ENCODE peak calls at places on chromosomes 6 and 20, in ten cellular contexts. R is activated B cell treated with CpG ODN at 0.5 μM for 24 hours, D is neural progenitor cell, I is cardiac fibroblast, J is stomach, F is tibial artery, Q is mesothelial cell of epicardium, N is GM12865, S is tibial nerve, O is pancreas. H is an unnamed sample.

GRCh38 chr6:143014764-143015163 is 45.9 kb upstream of the AIG1 start:
- DNase-seq in R (no peak), D (no peak), I (no peak), J (no peak), F (no peak), Q (no peak), N (no peak), S (no peak), O (no peak), H (no peak)

GRCh38 chr6:21208114-21208795 is 385.3 kb upstream of the SOX4 start:
- DNase-seq in R (no peak), D (no peak), I (no peak), J (no peak), F (no peak), Q (no peak), N (peak), S (no peak), O (no peak), H (no peak)

GRCh38 chr6:170162011-170162770 is 128.7 kb downstream of the DLL1 start:
- DNase-seq in R (no peak), D (no peak), I (no peak), J (no peak), F (no peak), Q (no peak), N (no peak), S (no peak), O (no peak), H (no peak)

GRCh38 chr20:29408034-29408695 is 1849.3 kb upstream of the DEFB115 start:
- DNase-seq in R (no peak), D (no peak), I (no peak), J (no peak), F (no peak), Q (no peak), N (no peak), S (no peak), O (no peak), H (no peak)

GRCh38 chr20:44720617-44720993 is 5.4 kb downstream of the CCN5 start:
- DNase-seq in R (no peak), D (no peak), I (peak), J (no peak), F (peak), Q (no peak), N (no peak), S (no peak), O (no peak), H (no peak)

GRCh38 chr6:129663531-129663930 is 46.4 kb downstream of the ARHGAP18 start:
- DNase-seq in R (no peak), D (no peak), I (no peak), J (no peak), F (no peak), Q (no peak), N (no peak), S (no peak), O (no peak), H (no peak)

GRCh38 chr6:119894801-119895200 is 545.2 kb upstream of the MAN1A1 start:
- DNase-seq in R (no peak), D (no peak), I (no peak), J (no peak), F (no peak), Q (no peak), N (no peak), S (no peak), O (no peak), H (no peak)

GRCh38 chr6:121666809-121667208 is 231.4 kb downstream of the GJA1 start:
- DNase-seq in R (no peak), D (no peak), I (peak), J (no peak), F (no peak), Q (no peak), N (no peak), S (no peak), O (no peak), H (no peak)

GRCh38 chr6:147604373-147604772 is 95.9 kb downstream of the SAMD5 start:
- DNase-seq in R (no peak), D (no peak), I (peak), J (no peak), F (no peak), Q (no peak), N (no peak), S (no peak), O (no peak), H (no peak)

GRCh38 chr20:34538671-34539123 is 19.8 kb upstream of the MAP1LC3A start:
- DNase-seq in R (peak), D (peak), I (peak), J (peak), F (peak), Q (no peak), N (peak), S (no peak), O (peak), H (peak)

GRCh38 chr6:88573971-88574370 is 389.4 kb downstream of the RNGTT start:
- DNase-seq in R (no peak), D (peak), I (no peak), J (no peak), F (no peak), Q (no peak), N (no peak), S (no peak), O (no peak), H (no peak)

GRCh38 chr6:98124176-98124575 is 710.2 kb upstream of the POU3F2 start:
- DNase-seq in R (no peak), D (no peak), I (no peak), J (no peak), F (no peak), Q (no peak), N (no peak), S (no peak), O (no peak), H (no peak)

GRCh38 chr6:40640591-40641293 is 53.6 kb upstream of the LRFN2 start:
- DNase-seq in R (no peak), D (no peak), I (no peak), J (no peak), F (no peak), Q (no peak), N (no peak), S (peak), O (no peak), H (no peak)

GRCh38 chr20:16027710-16028109 is 545.5 kb downstream of the KIF16B start:
- DNase-seq in R (no peak), D (peak), I (no peak), J (no peak), F (no peak), Q (no peak), N (no peak), S (no peak), O (no peak), H (no peak)

GRCh38 chr6:683742-684440 is 9.0 kb downstream of the EXOC2 start:
- DNase-seq in R (no peak), D (peak), I (peak), J (no peak), F (no peak), Q (no peak), N (no peak), S (no peak), O (no peak), H (peak)

GRCh38 chr6:35469711-35470662 is 1.8 kb downstream of the RPL10A start:
- DNase-seq in R (no peak), D (no peak), I (no peak), J (peak), F (no peak), Q (no peak), N (peak), S (no peak), O (no peak), H (no peak)

GRCh38 chr6:89723046-89723445 is 84.5 kb upstream of the LYRM2 start:
- DNase-seq in R (no peak), D (no peak), I (no peak), J (no peak), F (no peak), Q (no peak), N (no peak), S (no peak), O (no peak), H (no peak)

GRCh38 chr6:112223070-112223861 is 31.1 kb downstream of the LAMA4 start:
- DNase-seq in R (no peak), D (no peak), I (peak), J (no peak), F (no peak), Q (no peak), N (no peak), S (no peak), O (no peak), H (no peak)

GRCh38 chr6:43923376-43924221 is 153.6 kb downstream of the VEGFA start:
- DNase-seq in R (no peak), D (no peak), I (peak), J (no peak), F (no peak), Q (no peak), N (no peak), S (no peak), O (no peak), H (no peak)

GRCh38 chr20:52305843-52306242 is 114.3 kb upstream of the ZFP64 start:
- DNase-seq in R (no peak), D (no peak), I (no peak), J (no peak), F (no peak), Q (no peak), N (no peak), S (no peak), O (no peak), H (no peak)

GRCh38 chr20:33812673-33813462 is 1.7 kb downstream of the CHMP4B start:
- DNase-seq in R (no peak), D (peak), I (peak), J (no peak), F (no peak), Q (no peak), N (peak), S (no peak), O (peak), H (no peak)

GRCh38 chr20:62772994-62773858 is 23.0 kb upstream of the MRGBP start:
- DNase-seq in R (no peak), D (no peak), I (peak), J (no peak), F (no peak), Q (no peak), N (no peak), S (no peak), O (peak), H (no peak)

GRCh38 chr6:56235245-56235644 is 12.1 kb downstream of the COL21A1 start:
- DNase-seq in R (no peak), D (no peak), I (no peak), J (no peak), F (no peak), Q (no peak), N (no peak), S (no peak), O (no peak), H (no peak)

GRCh38 chr20:61459705-61460104 is 207.6 kb downstream of the CDH4 start:
- DNase-seq in R (no peak), D (no peak), I (no peak), J (no peak), F (no peak), Q (no peak), N (no peak), S (no peak), O (no peak), H (no peak)

GRCh38 chr6:116616757-116617093 is 446 bp downstream of the RSPH4A start:
- DNase-seq in R (peak), D (peak), I (no peak), J (no peak), F (no peak), Q (no peak), N (peak), S (no peak), O (no peak), H (peak)

GRCh38 chr6:162289972-162290371 is 437.6 kb downstream of the PRKN start:
- DNase-seq in R (no peak), D (no peak), I (no peak), J (no peak), F (no peak), Q (no peak), N (no peak), S (no peak), O (no peak), H (no peak)

GRCh38 chr20:25296094-25297093 is 48.5 kb downstream of the PYGB start:
- DNase-seq in R (no peak), D (peak), I (peak), J (no peak), F (no peak), Q (no peak), N (peak), S (no peak), O (no peak), H (no peak)

GRCh38 chr6:160972111-160972510 is 19.5 kb upstream of the MAP3K4 start:
- DNase-seq in R (no peak), D (no peak), I (peak), J (no peak), F (no peak), Q (no peak), N (peak), S (no peak), O (no peak), H (no peak)

GRCh38 chr6:33974030-33974429 is 170.2 kb upstream of the MLN start:
- DNase-seq in R (no peak), D (no peak), I (no peak), J (no peak), F (no peak), Q (no peak), N (no peak), S (no peak), O (no peak), H (no peak)

GRCh38 chr6:52016918-52017748 is 70.3 kb downstream of the PKHD1 start:
- DNase-seq in R (no peak), D (peak), I (no peak), J (no peak), F (no peak), Q (no peak), N (peak), S (no peak), O (peak), H (no peak)

GRCh38 chr6:149007846-149008245 is 261.0 kb downstream of the UST start:
- DNase-seq in R (no peak), D (no peak), I (no peak), J (no peak), F (no peak), Q (no peak), N (no peak), S (no peak), O (no peak), H (no peak)

GRCh38 chr6:19502301-19502700 is 334.9 kb upstream of the ID4 start:
- DNase-seq in R (no peak), D (no peak), I (no peak), J (no peak), F (no peak), Q (no peak), N (no peak), S (no peak), O (no peak), H (no peak)

GRCh38 chr6:19501737-19502245 is 335.4 kb upstream of the ID4 start:
- DNase-seq in R (no peak), D (no peak), I (no peak), J (no peak), F (no peak), Q (no peak), N (no peak), S (no peak), O (no peak), H (no peak)
- TF ChIP-seq CTCF in R (no peak), D (peak), I (no peak), J (no peak), F (no peak), Q (peak), N (no peak), S (no peak), O (no peak), H (peak)

DNA sequence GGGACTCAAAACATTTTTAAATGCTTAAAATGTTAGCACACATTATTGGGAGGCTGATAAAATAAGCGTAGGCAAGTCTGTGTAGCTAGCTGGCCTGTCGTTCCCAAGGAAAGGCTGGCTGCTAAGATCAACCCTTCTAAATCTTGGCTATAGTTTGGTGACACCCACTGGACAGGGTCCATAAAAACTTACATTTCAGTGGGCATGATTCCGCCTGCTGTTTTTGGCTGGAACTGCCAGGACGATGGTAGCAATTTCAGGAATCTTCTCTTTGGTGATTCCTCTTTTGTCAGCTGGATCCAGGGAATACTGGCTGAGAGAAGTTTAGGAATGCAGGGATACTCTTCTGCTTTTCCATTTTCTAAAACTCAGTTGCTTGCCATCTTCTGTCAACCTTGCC is 162.2 kb downstream of the NKAIN2 start:
- DNase-seq in R (no peak), D (peak), I (peak), J (no peak), F (no peak), Q (no peak), N (no peak), S (no peak), O (no peak), H (peak)
- TF ChIP-seq CTCF in R (no peak), D (peak), I (no peak), J (no peak), F (peak), Q (no peak), N (peak), S (peak), O (no peak), H (peak)

GRCh38 chr20:46010491-46011405 is 2.0 kb downstream of the MMP9 start:
- DNase-seq in R (no peak), D (peak), I (no peak), J (no peak), F (no peak), Q (no peak), N (no peak), S (no peak), O (no peak), H (no peak)

GRCh38 chr20:46014517-46015396 is 6.0 kb downstream of the MMP9 start:
- DNase-seq in R (no peak), D (no peak), I (no peak), J (no peak), F (no peak), Q (no peak), N (no peak), S (no peak), O (no peak), H (no peak)

GRCh38 chr20:46012926-46013825 is 4.5 kb downstream of the MMP9 start:
- DNase-seq in R (no peak), D (no peak), I (no peak), J (no peak), F (no peak), Q (no peak), N (no peak), S (no peak), O (no peak), H (no peak)

GRCh38 chr20:46011631-46012482 is 3.1 kb downstream of the MMP9 start:
- DNase-seq in R (no peak), D (peak), I (peak), J (peak), F (no peak), Q (no peak), N (peak), S (no peak), O (no peak), H (no peak)

GRCh38 chr20:46013826-46014516 is 5.3 kb downstream of the MMP9 start:
- DNase-seq in R (peak), D (peak), I (peak), J (peak), F (no peak), Q (no peak), N (peak), S (no peak), O (peak), H (peak)
- TF ChIP-seq CTCF in R (peak), D (peak), I (peak), J (peak), F (peak), Q (peak), N (peak), S (peak), O (peak), H (peak)

GRCh38 chr20:37804584-37805566 is 98.1 kb upstream of the VSTM2L start:
- DNase-seq in R (peak), D (no peak), I (peak), J (no peak), F (no peak), Q (no peak), N (peak), S (no peak), O (no peak), H (no peak)

GRCh38 chr20:37800618-37801017 is 102.3 kb upstream of the VSTM2L start:
- DNase-seq in R (no peak), D (no peak), I (no peak), J (no peak), F (no peak), Q (no peak), N (no peak), S (no peak), O (no peak), H (no peak)

GRCh38 chr20:37803476-37804307 is 99.2 kb upstream of the VSTM2L start:
- DNase-seq in R (no peak), D (no peak), I (no peak), J (no peak), F (no peak), Q (no peak), N (peak), S (no peak), O (no peak), H (no peak)

GRCh38 chr20:37798312-37798711 is 104.5 kb downstream of the CTNNBL1 start:
- DNase-seq in R (no peak), D (no peak), I (no peak), J (no peak), F (no peak), Q (no peak), N (no peak), S (no peak), O (no peak), H (no peak)

DNA sequence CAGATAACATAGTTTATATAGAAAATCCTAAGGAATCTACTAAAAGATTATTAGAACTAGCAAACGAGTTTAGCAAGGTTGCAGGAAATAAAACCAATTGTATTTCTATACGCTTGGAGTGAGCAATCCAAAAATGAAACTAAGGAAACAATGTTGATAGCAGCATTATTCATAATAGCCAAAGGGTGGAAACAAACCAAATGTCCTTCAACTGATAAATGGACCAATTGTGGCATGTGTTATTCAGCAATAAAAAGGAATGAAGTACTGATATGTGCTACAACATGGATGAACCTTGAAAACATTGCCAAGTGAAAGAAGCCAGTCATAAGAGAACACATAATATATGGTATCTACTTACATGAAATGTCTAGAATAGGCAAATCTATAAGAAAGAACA is 101.0 kb upstream of the VSTM2L start:
- DNase-seq in R (no peak), D (no peak), I (peak), J (no peak), F (no peak), Q (no peak), N (no peak), S (no peak), O (no peak), H (no peak)
- TF ChIP-seq CTCF in R (no peak), D (no peak), I (no peak), J (no peak), F (no peak), Q (no peak), N (no peak), S (no peak), O (no peak), H (no peak)

H was measured in endothelial cell.